ENCODE peak calls at places on chromosome 15, in nine cellular contexts. C is thyroid gland, O is heart left ventricle, V is Panc1, Z is left lung, M is endodermal cell, X is GM23248, D is psoas muscle, W is uterus. N is an unnamed sample. For H3K4me1, the result is how much of the 10 kb centered on the place peaks cover.

GRCh38 chr15:83694030-83694429 is 40.1 kb downstream of the ADAMTSL3 start:
- DNase-seq in W (peak), C (no peak), D (no peak), X (no peak), O (no peak), Z (no peak), M (peak), V (no peak), N (no peak)

GRCh38 chr15:95979286-95979685 is 351.2 kb upstream of the NR2F2 start:
- DNase-seq in O (no peak), C (no peak), W (no peak), X (no peak), V (no peak), D (no peak), M (no peak), Z (no peak), N (no peak)

GRCh38 chr15:41928637-41929620 is 35.1 kb upstream of the SPTBN5 start:
- DNase-seq in X (no peak), V (no peak), W (no peak), D (peak), C (peak), M (no peak), Z (no peak), O (peak), N (peak)

GRCh38 chr15:62164500-62165028 is 521 bp downstream of the C2CD4B start:
- DNase-seq in O (peak), V (no peak), Z (peak), M (peak), X (peak), W (no peak), D (peak), C (peak), N (peak)

GRCh38 chr15:69414702-69415161 is 583 bp downstream of the KIF23 start:
- DNase-seq in X (peak), V (peak), M (peak), D (no peak), C (peak), Z (no peak), O (peak), W (peak), N (peak)

GRCh38 chr15:90465140-90465929 is 64.4 kb upstream of the CRTC3 start:
- DNase-seq in D (no peak), O (no peak), V (no peak), X (peak), W (no peak), Z (no peak), M (no peak), C (no peak), N (no peak)

GRCh38 chr15:77508541-77509505 is 88.1 kb downstream of the HMG20A start:
- DNase-seq in C (peak), O (peak), M (no peak), V (no peak), X (peak), Z (no peak), D (peak), W (no peak), N (peak)

GRCh38 chr15:55434989-55435825 is 26.9 kb downstream of the PIERCE2 start:
- DNase-seq in X (peak), C (no peak), O (no peak), M (no peak), D (no peak), Z (no peak), W (no peak), V (peak), N (no peak)

GRCh38 chr15:63930034-63930433 is 96.3 kb upstream of the HERC1 start:
- DNase-seq in V (no peak), D (no peak), C (no peak), O (no peak), Z (no peak), X (no peak), M (peak), W (no peak), N (no peak)

GRCh38 chr15:101019351-101019750 is 100.2 kb downstream of the LRRK1 start:
- DNase-seq in V (no peak), X (no peak), M (peak), D (no peak), Z (no peak), W (no peak), O (no peak), C (no peak), N (peak)

GRCh38 chr15:40327338-40327917 is 3.9 kb downstream of the INAFM2 start:
- DNase-seq in V (no peak), O (no peak), Z (no peak), C (no peak), W (no peak), D (no peak), X (no peak), M (no peak), N (no peak)
- H3K4me1 ChIP-seq in V (under half), O (half or more), Z (half or more), C (half or more), W (under half), D (under half), X (under half), M (under half), N (half or more)

GRCh38 chr15:31367730-31368344 is 41.2 kb downstream of the KLF13 start:
- DNase-seq in O (no peak), C (no peak), D (no peak), X (no peak), W (no peak), M (no peak), Z (no peak), V (no peak), N (no peak)

GRCh38 chr15:31365032-31365654 is 38.5 kb downstream of the KLF13 start:
- DNase-seq in W (no peak), X (no peak), V (no peak), C (no peak), M (no peak), D (no peak), O (no peak), Z (no peak), N (no peak)

GRCh38 chr15:31367021-31367729 is 40.5 kb downstream of the KLF13 start:
- DNase-seq in M (no peak), W (no peak), Z (no peak), O (no peak), X (no peak), V (no peak), C (no peak), D (no peak), N (no peak)

GRCh38 chr15:31365655-31366127 is 39.1 kb downstream of the KLF13 start:
- DNase-seq in O (peak), X (peak), V (no peak), C (peak), M (peak), W (peak), Z (peak), D (peak), N (peak)

GRCh38 chr15:31366169-31366734 is 39.6 kb downstream of the KLF13 start:
- DNase-seq in V (no peak), M (peak), Z (no peak), D (peak), O (no peak), C (peak), W (peak), X (peak), N (peak)
- H3K27ac ChIP-seq in V (no peak), M (no peak), Z (peak), D (peak), O (peak), C (peak), W (peak), X (peak), N (peak)

GRCh38 chr15:67089218-67090193 is 24.1 kb downstream of the SMAD3 start:
- DNase-seq in W (no peak), C (peak), V (no peak), D (no peak), X (peak), M (peak), O (no peak), Z (no peak), N (no peak)
- H3K4me1 ChIP-seq in W (under half), C (half or more), V (half or more), D (half or more), X (half or more), M (half or more), O (half or more), Z (half or more), N (half or more)

GRCh38 chr15:38992541-38993334 is 428.1 kb upstream of the RASGRP1 start:
- DNase-seq in D (no peak), O (no peak), W (no peak), X (no peak), C (no peak), M (no peak), V (no peak), Z (no peak), N (no peak)
- H3K27ac ChIP-seq in D (no peak), O (peak), W (no peak), X (peak), C (no peak), M (no peak), V (peak), Z (no peak), N (no peak)

GRCh38 chr15:23506762-23507161 is 58.7 kb upstream of the MKRN3 start:
- DNase-seq in Z (no peak), C (no peak), D (no peak), V (no peak), X (no peak), O (no peak), M (no peak), W (no peak), N (no peak)

GRCh38 chr15:23497710-23498111 is 50.7 kb upstream of the GOLGA6L2 start:
- DNase-seq in O (no peak), V (peak), X (peak), Z (no peak), M (no peak), C (no peak), W (no peak), D (no peak), N (no peak)

GRCh38 chr15:23504003-23504402 is 57.0 kb upstream of the GOLGA6L2 start:
- DNase-seq in M (no peak), V (no peak), W (no peak), Z (no peak), O (no peak), C (no peak), X (no peak), D (no peak), N (no peak)

GRCh38 chr15:23503546-23503945 is 56.5 kb upstream of the GOLGA6L2 start:
- DNase-seq in Z (no peak), X (no peak), V (no peak), M (no peak), W (no peak), C (no peak), D (no peak), O (no peak), N (no peak)
- H3K4me1 ChIP-seq in Z (under half), X (under half), V (under half), M (under half), W (under half), C (under half), D (under half), O (under half), N (under half)

GRCh38 chr15:60737217-60737616 is 258.3 kb upstream of the ICE2 start:
- DNase-seq in O (no peak), C (no peak), Z (no peak), X (no peak), W (no peak), D (no peak), M (no peak), V (no peak), N (no peak)
- H3K27ac ChIP-seq in O (no peak), C (no peak), Z (no peak), X (no peak), W (no peak), D (no peak), M (no peak), V (no peak), N (no peak)

DNA sequence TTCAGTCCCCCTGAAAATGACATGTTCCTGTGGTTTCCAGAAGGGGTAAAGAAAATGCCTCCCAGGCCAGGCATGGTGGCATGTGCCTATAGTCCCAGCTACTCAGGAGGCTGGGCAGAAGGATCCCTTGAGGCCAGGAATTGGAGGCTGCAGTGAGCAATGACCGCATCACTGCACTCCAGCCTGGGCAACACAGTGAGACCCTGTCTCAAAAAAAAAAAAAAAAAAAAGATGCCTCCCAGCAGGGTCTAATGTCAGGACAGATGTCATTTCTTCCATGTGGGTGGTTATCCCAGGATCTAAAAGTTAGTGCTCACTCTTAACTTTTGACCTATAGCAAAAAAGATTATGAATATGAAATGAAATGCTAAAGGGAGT is 13.4 kb downstream of the LCMT2 start:
- DNase-seq in W (no peak), O (no peak), V (no peak), Z (no peak), D (no peak), M (no peak), X (no peak), C (no peak), N (no peak)
- H3K4me1 ChIP-seq in W (under half), O (under half), V (under half), Z (under half), D (under half), M (under half), X (under half), C (under half), N (under half)